ENCODE peak calls at places on chromosomes 3 and 15, in seven cellular contexts. X is stimulated activated CD4-positive, alpha-beta T cell treated with anti-CD3 and anti-CD28 coated beads, Interleukin-12 subunit alpha, Interleukin-12 subunit beta, amount 100 ng/mL, for 48 hours; O is activated CD4-positive, alpha-beta T cell treated with anti-CD3 and anti-CD28 coated beads, Interleukin-2, amount 10 ng/mL, durations not matched to agents 7 days and 5 days; H is heart left ventricle; Q is NAMALWA; F is HL-60; J is iris pigment epithelial cell. T is an unnamed sample.

GRCh38 chr3:122893754-122894668 is 99.1 kb downstream of the SLC49A4 start:
- DNase-seq in Q (no peak), J (no peak), F (no peak), X (no peak), O (no peak), H (peak), T (no peak)

GRCh38 chr15:36914962-36915808 is 185.2 kb downstream of the MEIS2 start:
- DNase-seq in X (no peak), H (no peak), O (no peak), J (peak), F (no peak), Q (no peak), T (no peak)

GRCh38 chr15:99738047-99738847 is 5.0 kb upstream of the LYSMD4 start:
- DNase-seq in O (no peak), Q (no peak), F (no peak), J (no peak), H (no peak), X (no peak), T (no peak)

GRCh38 chr15:57550640-57551039 is 41.1 kb upstream of the MYZAP start:
- DNase-seq in X (no peak), Q (no peak), J (no peak), F (no peak), H (peak), O (no peak), T (no peak)

GRCh38 chr3:41630017-41630416 is 331.9 kb downstream of the ULK4 start:
- DNase-seq in Q (no peak), O (no peak), H (no peak), F (no peak), J (no peak), X (no peak), T (no peak)

GRCh38 chr15:72339777-72340177 is 19.8 kb upstream of the CELF6 start:
- DNase-seq in F (peak), J (peak), Q (no peak), X (no peak), H (no peak), O (no peak), T (no peak)

GRCh38 chr3:111541911-111542483 is at the start of gene CD96:
- DNase-seq in F (no peak), Q (no peak), J (peak), O (peak), H (no peak), X (peak), T (peak)

GRCh38 chr15:52527898-52528464 is 699 bp downstream of the MYO5A start:
- DNase-seq in O (peak), Q (peak), X (peak), F (peak), J (peak), H (no peak), T (peak)

GRCh38 chr3:134348524-134348923 is 25.7 kb downstream of the AMOTL2 start:
- DNase-seq in X (no peak), Q (no peak), O (no peak), J (no peak), F (no peak), H (peak), T (no peak)

GRCh38 chr3:191290311-191291025 is 38.7 kb upstream of the CCDC50 start:
- DNase-seq in H (no peak), Q (peak), X (no peak), F (no peak), J (peak), O (no peak), T (peak)

GRCh38 chr15:42157381-42157780 is 945 bp upstream of the PLA2G4F start:
- DNase-seq in Q (no peak), F (no peak), O (no peak), X (no peak), J (no peak), H (no peak), T (no peak)

GRCh38 chr15:83449928-83450501 is 2.9 kb downstream of the SH3GL3 start:
- DNase-seq in H (no peak), O (no peak), F (no peak), X (no peak), J (peak), Q (no peak), T (no peak)

GRCh38 chr15:57592426-57592825 is 722 bp downstream of the MYZAP start:
- DNase-seq in X (no peak), F (no peak), H (no peak), J (no peak), Q (no peak), O (no peak), T (no peak)

GRCh38 chr3:28667646-28668376 is 319.2 kb upstream of the AZI2 start:
- DNase-seq in F (peak), X (peak), H (peak), O (peak), Q (peak), J (peak), T (peak)

GRCh38 chr3:38497026-38497425 is 886 bp downstream of the EXOG start:
- DNase-seq in F (no peak), X (no peak), O (no peak), Q (no peak), J (peak), H (no peak), T (peak)

GRCh38 chr3:188218571-188218970 is 64.6 kb downstream of the LPP start:
- DNase-seq in Q (no peak), H (no peak), F (no peak), X (no peak), J (no peak), O (no peak), T (no peak)

GRCh38 chr3:159532577-159532976 is 456.1 kb upstream of the IL12A start:
- DNase-seq in H (no peak), O (no peak), Q (no peak), J (peak), F (no peak), X (no peak), T (no peak)

GRCh38 chr3:157572559-157573270 is 69.5 kb upstream of the VEPH1 start:
- DNase-seq in J (peak), X (no peak), F (peak), H (no peak), O (peak), Q (peak), T (peak)

GRCh38 chr15:48634934-48635333 is 10.6 kb downstream of the FBN1 start:
- DNase-seq in Q (no peak), J (peak), F (no peak), O (no peak), H (no peak), X (no peak), T (no peak)

GRCh38 chr3:68139897-68140296 is 485.5 kb upstream of the SUCLG2 start:
- DNase-seq in X (no peak), O (no peak), F (no peak), J (no peak), Q (no peak), H (no peak), T (no peak)

GRCh38 chr15:81170504-81170903 is 26.2 kb upstream of the IL16 start:
- DNase-seq in F (no peak), Q (no peak), X (no peak), J (no peak), H (no peak), O (no peak), T (no peak)

GRCh38 chr15:70539912-70540520 is 223.3 kb downstream of the UACA start:
- DNase-seq in O (no peak), J (no peak), Q (no peak), F (no peak), X (no peak), H (no peak), T (no peak)

GRCh38 chr3:128496602-128497304 is 3.8 kb upstream of the GATA2 start:
- DNase-seq in J (no peak), Q (no peak), H (no peak), F (no peak), O (no peak), X (no peak), T (no peak)

GRCh38 chr3:132315851-132316250 is 1.4 kb upstream of the ACP3 start:
- DNase-seq in H (no peak), Q (no peak), F (no peak), O (no peak), X (no peak), J (no peak), T (no peak)

GRCh38 chr3:194888916-194889315 is 203.2 kb downstream of the FAM43A start:
- DNase-seq in F (no peak), O (no peak), X (no peak), J (no peak), Q (no peak), H (no peak), T (no peak)

GRCh38 chr3:151328298-151329036 is 882 bp downstream of the P2RY13 start:
- DNase-seq in O (peak), X (no peak), Q (peak), J (no peak), H (no peak), F (peak), T (no peak)

GRCh38 chr15:70354260-70354894 is 256.7 kb upstream of the TLE3 start:
- DNase-seq in Q (no peak), H (no peak), J (no peak), X (no peak), F (no peak), O (no peak), T (no peak)

GRCh38 chr3:27326211-27326948 is 42.8 kb downstream of the NEK10 start:
- DNase-seq in F (no peak), J (peak), O (no peak), H (peak), Q (no peak), X (no peak), T (no peak)

GRCh38 chr3:8458711-8459110 is 42.9 kb upstream of the LMCD1 start:
- DNase-seq in H (no peak), O (no peak), X (no peak), Q (no peak), J (peak), F (no peak), T (no peak)

GRCh38 chr3:18366258-18366657 is 58.9 kb downstream of the SATB1 start:
- DNase-seq in O (no peak), X (no peak), J (no peak), F (no peak), H (no peak), Q (no peak), T (no peak)

T was measured in GM12865.